ENCODE peak calls at places on chromosomes 16 and 17, in four cellular contexts. O, P, V and K are unnamed samples.

GRCh38 chr16:14514967-14515366 is 115.1 kb downstream of the PARN start:
- DNase-seq in O (no peak), P (no peak), V (no peak), K (no peak)

GRCh38 chr17:59260724-59261123 is 40.4 kb downstream of the GDPD1 start:
- DNase-seq in O (no peak), P (no peak), V (no peak), K (no peak)

GRCh38 chr17:31487648-31488263 is 96.3 kb downstream of the RAB11FIP4 start:
- DNase-seq in O (peak; percentile 84), P (peak; percentile 85), V (peak; percentile 91), K (peak; percentile 90)

GRCh38 chr16:27638833-27639587 is 89.1 kb downstream of the KATNIP start:
- DNase-seq in O (no peak), P (no peak), V (no peak), K (no peak)

GRCh38 chr17:33776903-33777302 is 478.2 kb upstream of the CCL2 start:
- DNase-seq in O (no peak), P (no peak), V (no peak), K (no peak)

GRCh38 chr17:4703330-4703691 is 626 bp downstream of the PELP1 start:
- DNase-seq in O (no peak), P (no peak), V (no peak), K (no peak)

GRCh38 chr17:17824780-17825614 is 11.8 kb downstream of the SREBF1 start:
- DNase-seq in O (no peak), P (no peak), V (no peak), K (no peak)

GRCh38 chr16:58352690-58353089 is 39.6 kb upstream of the GINS3 start:
- DNase-seq in O (no peak), P (no peak), V (no peak), K (no peak)